ENCODE peak calls at places on chromosomes 16 and 17, in four cellular contexts. One of them, this sample, is unnamed.
A peak's percentile ranks its signal among the peaks of the same experiment; 100 is the strongest.

GRCh38 chr16:3028716-3029319 is 5.0 kb downstream of the THOC6 start:
- DNase-seq in GM12891: no peak
- DNase-seq in GM12878: no peak
- DNase-seq in K562: peak; percentile 18
- DNase-seq in this sample: no peak

GRCh38 chr17:38403491-38403890 is 24.8 kb upstream of the ARHGAP23 start:
- DNase-seq in GM12891: no peak
- DNase-seq in GM12878: no peak
- DNase-seq in K562: no peak
- DNase-seq in this sample: no peak

GRCh38 chr16:11138026-11138768 is 117.8 kb downstream of the SOCS1 start:
- DNase-seq in GM12891: no peak
- DNase-seq in GM12878: no peak
- DNase-seq in K562: no peak
- DNase-seq in this sample: no peak

GRCh38 chr16:79439866-79440265 is 160.7 kb downstream of the MAF start:
- DNase-seq in GM12891: no peak
- DNase-seq in GM12878: no peak
- DNase-seq in K562: no peak
- DNase-seq in this sample: no peak

GRCh38 chr17:81271226-81271625 is 23.9 kb downstream of the SLC38A10 start:
- DNase-seq in GM12891: no peak
- DNase-seq in GM12878: no peak
- DNase-seq in K562: no peak
- DNase-seq in this sample: no peak

GRCh38 chr17:14316131-14316854 is 15.4 kb downstream of the HS3ST3B1 start:
- DNase-seq in GM12891: no peak
- DNase-seq in GM12878: no peak
- DNase-seq in K562: no peak
- DNase-seq in this sample: peak; percentile 34

GRCh38 chr17:41415833-41416335 is 8.5 kb downstream of the KRT37 start:
- DNase-seq in GM12891: no peak
- DNase-seq in GM12878: no peak
- DNase-seq in K562: no peak
- DNase-seq in this sample: no peak

GRCh38 chr16:15403392-15403995 is 7.9 kb downstream of the MPV17L start:
- DNase-seq in GM12891: no peak
- DNase-seq in GM12878: no peak
- DNase-seq in K562: no peak
- DNase-seq in this sample: no peak

GRCh38 chr16:69763557-69763942 is 1.4 kb downstream of the WWP2 start:
- DNase-seq in GM12891: no peak
- DNase-seq in GM12878: no peak
- DNase-seq in K562: no peak
- DNase-seq in this sample: no peak

GRCh38 chr16:80938035-80938927 is 68.4 kb downstream of the CMC2 start:
- DNase-seq in GM12891: no peak
- DNase-seq in GM12878: no peak
- DNase-seq in K562: no peak
- DNase-seq in this sample: no peak

GRCh38 chr17:11366451-11366850 is 125.4 kb downstream of the SHISA6 start:
- DNase-seq in GM12891: no peak
- DNase-seq in GM12878: no peak
- DNase-seq in K562: no peak
- DNase-seq in this sample: no peak

GRCh38 chr17:20896153-20896649 is 146.6 kb downstream of the USP22 start:
- DNase-seq in GM12891: no peak
- DNase-seq in GM12878: no peak
- DNase-seq in K562: no peak
- DNase-seq in this sample: no peak

GRCh38 chr16:9909072-9909471 is 273.2 kb downstream of the GRIN2A start:
- DNase-seq in GM12891: no peak
- DNase-seq in GM12878: no peak
- DNase-seq in K562: no peak
- DNase-seq in this sample: no peak

GRCh38 chr17:59561042-59561441 is 4.4 kb upstream of the DHX40 start:
- DNase-seq in GM12891: no peak
- DNase-seq in GM12878: no peak
- DNase-seq in K562: no peak
- DNase-seq in this sample: no peak

GRCh38 chr16:89845417-89845816 is 17.1 kb downstream of the SPIRE2 start:
- DNase-seq in GM12891: no peak
- DNase-seq in GM12878: no peak
- DNase-seq in K562: no peak
- DNase-seq in this sample: no peak

GRCh38 chr16:27972500-27972899 is 91.0 kb downstream of the GSG1L start:
- DNase-seq in GM12891: peak; percentile 42
- DNase-seq in GM12878: peak; percentile 17
- DNase-seq in K562: peak; percentile 48
- DNase-seq in this sample: peak; percentile 42

GRCh38 chr16:48605518-48606110 is 4.4 kb downstream of the N4BP1 start:
- DNase-seq in GM12891: no peak
- DNase-seq in GM12878: no peak
- DNase-seq in K562: no peak
- DNase-seq in this sample: no peak

GRCh38 chr17:42178817-42179216 is 2.1 kb downstream of the KCNH4 start:
- DNase-seq in GM12891: peak; percentile 55
- DNase-seq in GM12878: no peak
- DNase-seq in K562: no peak
- DNase-seq in this sample: peak; percentile 49

GRCh38 chr17:81380117-81380516 is 15.1 kb upstream of the BAHCC1 start:
- DNase-seq in GM12891: no peak
- DNase-seq in GM12878: no peak
- DNase-seq in K562: no peak
- DNase-seq in this sample: no peak

GRCh38 chr17:50396261-50397110 is 837 bp downstream of the LRRC59 start:
- DNase-seq in GM12891: no peak
- DNase-seq in GM12878: no peak
- DNase-seq in K562: peak; percentile 22
- DNase-seq in this sample: peak; percentile 71

GRCh38 chr16:83843657-83844056 is 35.9 kb downstream of the HSBP1 start:
- DNase-seq in GM12891: no peak
- DNase-seq in GM12878: no peak
- DNase-seq in K562: no peak
- DNase-seq in this sample: peak; percentile 84

GRCh38 chr16:9042943-9043680 is 48.3 kb upstream of the HAPSTR1 start:
- DNase-seq in GM12891: no peak
- DNase-seq in GM12878: no peak
- DNase-seq in K562: no peak
- DNase-seq in this sample: no peak

GRCh38 chr17:82228842-82229685 is at the start of gene SLC16A3:
- DNase-seq in GM12891: peak; percentile 93
- DNase-seq in GM12878: no peak
- DNase-seq in K562: no peak
- DNase-seq in this sample: peak; percentile 68

GRCh38 chr16:29126057-29126494 is 141.2 kb downstream of the LAT start:
- DNase-seq in GM12891: no peak
- DNase-seq in GM12878: no peak
- DNase-seq in K562: no peak
- DNase-seq in this sample: no peak

GRCh38 chr16:1991588-1992474 is 2.1 kb downstream of the SYNGR3 start:
- DNase-seq in GM12891: peak; percentile 99
- DNase-seq in GM12878: peak; percentile 37
- DNase-seq in K562: peak; percentile 97
- DNase-seq in this sample: peak; percentile 93

GRCh38 chr16:67666538-67667433 is at the start of the genes C16orf86 and ENKD1:
- DNase-seq in GM12891: peak; percentile 96
- DNase-seq in GM12878: no peak
- DNase-seq in K562: peak; percentile 92
- DNase-seq in this sample: peak; percentile 65

GRCh38 chr16:77499373-77500285 is 64.8 kb upstream of the ADAMTS18 start:
- DNase-seq in GM12891: no peak
- DNase-seq in GM12878: no peak
- DNase-seq in K562: no peak
- DNase-seq in this sample: no peak

GRCh38 chr16:67538666-67539101 is 10.1 kb downstream of the RIPOR1 start:
- DNase-seq in GM12891: no peak
- DNase-seq in GM12878: no peak
- DNase-seq in K562: no peak
- DNase-seq in this sample: no peak

GRCh38 chr16:67652578-67653130 is 7.4 kb downstream of the ACD start:
- DNase-seq in GM12891: no peak
- DNase-seq in GM12878: no peak
- DNase-seq in K562: peak; percentile 97
- DNase-seq in this sample: no peak

GRCh38 chr17:65235284-65235683 is 98.1 kb downstream of the RGS9 start:
- DNase-seq in GM12891: no peak
- DNase-seq in GM12878: no peak
- DNase-seq in K562: no peak
- DNase-seq in this sample: no peak

DNA sequence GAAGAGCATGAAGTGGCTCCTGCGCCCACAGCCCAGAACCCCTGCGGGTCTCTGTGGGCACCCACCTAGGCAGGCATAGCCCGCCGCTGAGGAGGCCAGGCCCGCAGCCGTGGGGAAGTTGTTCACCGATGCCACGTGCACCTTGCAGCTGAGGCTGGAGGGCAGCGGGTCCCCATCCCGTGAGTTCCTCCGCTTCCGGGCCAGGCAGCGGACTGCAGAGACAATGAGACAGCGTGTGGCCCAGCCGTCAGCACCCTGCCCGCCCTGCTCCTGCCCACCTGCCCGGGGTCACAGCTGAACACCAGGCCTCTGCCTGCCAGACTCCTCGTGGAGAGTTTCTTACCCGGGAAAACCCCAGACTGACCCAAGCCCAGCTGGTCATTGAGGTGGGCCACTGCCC is 5.5 kb downstream of the MVD start:
- DNase-seq in GM12891: no peak
- DNase-seq in GM12878: no peak
- DNase-seq in K562: no peak
- DNase-seq in this sample: no peak
- TF ChIP-seq SPI1 in GM12891: no peak
- TF ChIP-seq SPI1 in GM12878: no peak
- TF ChIP-seq SPI1 in K562: no peak
- TF ChIP-seq SPI1 in this sample: no peak

GRCh38 chr16:73390936-73391335 is 343.0 kb upstream of the ZFHX3 start:
- DNase-seq in GM12891: no peak
- DNase-seq in GM12878: no peak
- DNase-seq in K562: no peak
- DNase-seq in this sample: no peak

GRCh38 chr16:73385701-73386100 is 337.8 kb upstream of the ZFHX3 start:
- DNase-seq in GM12891: no peak
- DNase-seq in GM12878: no peak
- DNase-seq in K562: no peak
- DNase-seq in this sample: no peak

GRCh38 chr16:73387979-73388378 is 340.1 kb upstream of the ZFHX3 start:
- DNase-seq in GM12891: no peak
- DNase-seq in GM12878: no peak
- DNase-seq in K562: no peak
- DNase-seq in this sample: no peak

GRCh38 chr16:73390491-73390890 is 342.6 kb upstream of the ZFHX3 start:
- DNase-seq in GM12891: no peak
- DNase-seq in GM12878: no peak
- DNase-seq in K562: no peak
- DNase-seq in this sample: no peak

GRCh38 chr16:73389075-73389474 is 341.1 kb upstream of the ZFHX3 start:
- DNase-seq in GM12891: no peak
- DNase-seq in GM12878: no peak
- DNase-seq in K562: no peak
- DNase-seq in this sample: no peak
- TF ChIP-seq POLR2AphosphoS5 in GM12891: no peak
- TF ChIP-seq POLR2AphosphoS5 in GM12878: no peak
- TF ChIP-seq POLR2AphosphoS5 in K562: no peak
- TF ChIP-seq POLR2AphosphoS5 in this sample: no peak

GRCh38 chr17:72591500-72592241 is 470.9 kb downstream of the SOX9 start:
- DNase-seq in GM12891: no peak
- DNase-seq in GM12878: no peak
- DNase-seq in K562: no peak
- DNase-seq in this sample: no peak
- TF ChIP-seq SPI1 in GM12891: no peak
- TF ChIP-seq SPI1 in GM12878: no peak
- TF ChIP-seq SPI1 in K562: no peak
- TF ChIP-seq SPI1 in this sample: no peak

GRCh38 chr17:57861000-57861736 is 11.3 kb upstream of the MRPS23 start:
- DNase-seq in GM12891: no peak
- DNase-seq in GM12878: no peak
- DNase-seq in K562: peak; percentile 63
- DNase-seq in this sample: peak; percentile 97
- TF ChIP-seq POLR2AphosphoS5 in GM12891: no peak
- TF ChIP-seq POLR2AphosphoS5 in GM12878: no peak
- TF ChIP-seq POLR2AphosphoS5 in K562: no peak
- TF ChIP-seq POLR2AphosphoS5 in this sample: peak; percentile 62

GRCh38 chr16:4913130-4913773 is 23.7 kb downstream of the PPL start:
- DNase-seq in GM12891: no peak
- DNase-seq in GM12878: no peak
- DNase-seq in K562: no peak
- DNase-seq in this sample: no peak
- TF ChIP-seq SPI1 in GM12891: no peak
- TF ChIP-seq SPI1 in GM12878: no peak
- TF ChIP-seq SPI1 in K562: no peak
- TF ChIP-seq SPI1 in this sample: no peak

GRCh38 chr17:63631062-63631461 is 8.8 kb downstream of the MAP3K3 start:
- DNase-seq in GM12891: no peak
- DNase-seq in GM12878: no peak
- DNase-seq in K562: no peak
- DNase-seq in this sample: no peak

GRCh38 chr17:63633742-63634141 is 11.5 kb downstream of the MAP3K3 start:
- DNase-seq in GM12891: no peak
- DNase-seq in GM12878: no peak
- DNase-seq in K562: no peak
- DNase-seq in this sample: no peak

GRCh38 chr17:63631626-63632025 is 9.4 kb downstream of the MAP3K3 start:
- DNase-seq in GM12891: no peak
- DNase-seq in GM12878: no peak
- DNase-seq in K562: no peak
- DNase-seq in this sample: no peak

GRCh38 chr17:63626551-63627228 is 4.5 kb downstream of the MAP3K3 start:
- DNase-seq in GM12891: no peak
- DNase-seq in GM12878: no peak
- DNase-seq in K562: no peak
- DNase-seq in this sample: no peak

GRCh38 chr17:63629627-63630026 is 7.4 kb downstream of the MAP3K3 start:
- DNase-seq in GM12891: no peak
- DNase-seq in GM12878: no peak
- DNase-seq in K562: no peak
- DNase-seq in this sample: no peak
- TF ChIP-seq POLR2AphosphoS5 in GM12891: no peak
- TF ChIP-seq POLR2AphosphoS5 in GM12878: no peak
- TF ChIP-seq POLR2AphosphoS5 in K562: no peak
- TF ChIP-seq POLR2AphosphoS5 in this sample: no peak

DNA sequence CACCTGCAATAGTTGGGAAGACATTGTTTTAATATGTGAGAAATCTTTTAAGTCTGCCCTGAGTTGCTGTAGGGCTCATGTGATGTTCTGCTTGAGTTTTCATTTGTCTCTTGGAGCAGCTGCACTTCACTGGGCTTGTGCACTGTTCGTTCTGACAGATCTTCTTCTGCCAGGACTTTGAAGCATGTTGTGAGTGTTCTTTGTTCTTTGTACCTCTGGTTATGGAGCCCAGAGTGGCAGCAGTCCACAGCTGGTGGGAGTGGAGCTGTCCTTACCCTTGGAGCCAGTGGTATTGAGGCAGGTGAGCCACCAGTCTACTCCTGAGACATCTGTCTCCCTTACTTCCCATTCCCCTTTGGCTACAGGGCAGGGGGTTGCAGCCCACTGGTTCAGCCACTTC is 64.6 kb downstream of the GNAO1 start:
- DNase-seq in GM12891: no peak
- DNase-seq in GM12878: no peak
- DNase-seq in K562: no peak
- DNase-seq in this sample: no peak
- TF ChIP-seq SPI1 in GM12891: no peak
- TF ChIP-seq SPI1 in GM12878: no peak
- TF ChIP-seq SPI1 in K562: no peak
- TF ChIP-seq SPI1 in this sample: no peak

GRCh38 chr16:31006589-31006988 is 3.8 kb downstream of the STX1B start:
- DNase-seq in GM12891: no peak
- DNase-seq in GM12878: no peak
- DNase-seq in K562: no peak
- DNase-seq in this sample: no peak
- TF ChIP-seq POLR2AphosphoS5 in GM12891: no peak
- TF ChIP-seq POLR2AphosphoS5 in GM12878: no peak
- TF ChIP-seq POLR2AphosphoS5 in K562: no peak
- TF ChIP-seq POLR2AphosphoS5 in this sample: no peak

This sample was measured in HL-60.